ENCODE peak calls at places on chromosomes 12 and 14, in eight cellular contexts. O, R, F, W, Z, G, Q and C are unnamed samples.

GRCh38 chr14:22434901-22435565 is 154.0 kb downstream of the DAD1 start:
- DNase-seq in O (no peak), R (no peak), F (no peak), W (no peak), Z (no peak), G (no peak), Q (no peak), C (no peak)

GRCh38 chr12:47184813-47185212 is 105.1 kb upstream of the AMIGO2 start:
- DNase-seq in O (no peak), R (no peak), F (no peak), W (no peak), Z (no peak), G (no peak), Q (no peak), C (peak; percentile 19)

GRCh38 chr12:11724888-11725310 is 75.4 kb downstream of the ETV6 start:
- DNase-seq in O (no peak), R (no peak), F (peak; percentile 70), W (no peak), Z (no peak), G (no peak), Q (no peak), C (no peak)

GRCh38 chr14:80310950-80311349 is 99.6 kb upstream of the DIO2 start:
- DNase-seq in O (no peak), R (no peak), F (peak; percentile 47), W (no peak), Z (no peak), G (no peak), Q (no peak), C (no peak)

GRCh38 chr12:64186789-64187188 is 35.3 kb downstream of the KICS2 start:
- DNase-seq in O (no peak), R (no peak), F (no peak), W (no peak), Z (no peak), G (no peak), Q (no peak), C (no peak)

GRCh38 chr12:87384226-87384625 is 645.0 kb downstream of the C12orf50 start:
- DNase-seq in O (no peak), R (no peak), F (no peak), W (no peak), Z (no peak), G (no peak), Q (no peak), C (no peak)

GRCh38 chr14:50260511-50260910 is 29.1 kb upstream of the SOS2 start:
- DNase-seq in O (peak; percentile 27), R (no peak), F (peak; percentile 68), W (peak; percentile 9), Z (no peak), G (no peak), Q (no peak), C (no peak)

GRCh38 chr12:75444444-75445136 is 36.0 kb upstream of the GLIPR1 start:
- DNase-seq in O (no peak), R (no peak), F (peak; percentile 31), W (no peak), Z (no peak), G (no peak), Q (no peak), C (no peak)

GRCh38 chr12:79407671-79408622 is 282.8 kb downstream of the PAWR start:
- DNase-seq in O (peak; percentile 85), R (no peak), F (peak; percentile 94), W (no peak), Z (no peak), G (peak; percentile 65), Q (no peak), C (peak; percentile 77)

GRCh38 chr12:96720363-96720705 is 186.7 kb upstream of the NEDD1 start:
- DNase-seq in O (peak; percentile 35), R (no peak), F (peak; percentile 8), W (no peak), Z (no peak), G (no peak), Q (no peak), C (peak; percentile 20)

GRCh38 chr12:52441320-52441911 is 7.2 kb upstream of the KRT75 start:
- DNase-seq in O (peak; percentile 51), R (no peak), F (peak; percentile 73), W (no peak), Z (no peak), G (no peak), Q (no peak), C (peak; percentile 71)

GRCh38 chr14:75077794-75078193 is 8.4 kb downstream of the ZC2HC1C start:
- DNase-seq in O (no peak), R (no peak), F (no peak), W (no peak), Z (no peak), G (no peak), Q (no peak), C (no peak)

GRCh38 chr12:49636979-49637378 is 13.6 kb downstream of the PRPF40B start:
- DNase-seq in O (peak; percentile 65), R (peak; percentile 28), F (peak; percentile 78), W (peak; percentile 41), Z (no peak), G (peak; percentile 78), Q (no peak), C (peak; percentile 72)

GRCh38 chr12:110355080-110355479 is 48.4 kb downstream of the ANAPC7 start:
- DNase-seq in O (peak; percentile 46), R (no peak), F (no peak), W (peak; percentile 8), Z (no peak), G (no peak), Q (no peak), C (no peak)

GRCh38 chr12:118984206-118984943 is 3.0 kb downstream of the SRRM4 start:
- DNase-seq in O (no peak), R (no peak), F (no peak), W (no peak), Z (no peak), G (no peak), Q (no peak), C (no peak)

GRCh38 chr14:95025218-95025617 is 132.1 kb downstream of the DICER1 start:
- DNase-seq in O (no peak), R (no peak), F (no peak), W (no peak), Z (no peak), G (no peak), Q (no peak), C (no peak)

GRCh38 chr12:57019983-57020719 is 3.8 kb upstream of the TAC3 start:
- DNase-seq in O (no peak), R (no peak), F (no peak), W (no peak), Z (no peak), G (no peak), Q (no peak), C (no peak)

GRCh38 chr14:105841022-105842009 is 314.9 kb downstream of the TMEM121 start:
- DNase-seq in O (no peak), R (no peak), F (no peak), W (no peak), Z (no peak), G (peak; percentile 8), Q (no peak), C (no peak)
- H3K9me3 ChIP-seq in O (no peaks in the 10 kb centered on the region), R (no peaks in the 10 kb centered on the region), F (no peaks in the 10 kb centered on the region), W (no peaks in the 10 kb centered on the region), Z (no peaks in the 10 kb centered on the region), G (no peaks in the 10 kb centered on the region), Q (no peaks in the 10 kb centered on the region), C (no peaks in the 10 kb centered on the region)

DNA sequence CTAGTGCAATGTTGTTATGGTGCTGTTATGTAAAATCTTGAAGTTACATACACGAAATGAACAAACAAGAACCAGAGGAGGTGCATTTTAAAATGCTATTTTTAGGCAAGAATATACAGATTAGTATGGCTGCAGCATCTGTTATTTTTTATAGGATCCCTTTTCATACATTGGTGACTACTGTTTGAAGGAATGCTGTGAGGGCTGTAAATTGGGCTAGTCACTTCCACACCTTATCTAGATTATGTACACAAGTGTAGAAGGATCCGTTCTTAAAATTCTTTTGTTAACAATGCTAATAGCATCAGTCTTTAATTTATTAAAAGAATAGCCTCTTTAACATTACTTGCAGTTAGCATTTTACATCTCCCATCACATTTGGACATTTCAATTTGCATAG is 284.3 kb upstream of the MDGA2 start:
- DNase-seq in O (peak; percentile 28), R (no peak), F (no peak), W (no peak), Z (no peak), G (no peak), Q (no peak), C (peak; percentile 10)
- H3K4me3 ChIP-seq in O (no peak overlapping the region), R (no peak overlapping the region), F (no peak overlapping the region), W (no peak overlapping the region), Z (no peak overlapping the region), G (no peak overlapping the region), Q (no peak overlapping the region), C (no peak overlapping the region)

GRCh38 chr12:5988088-5988487 is 43.0 kb upstream of the ANO2 start:
- DNase-seq in O (no peak), R (no peak), F (no peak), W (no peak), Z (no peak), G (no peak), Q (no peak), C (no peak)

GRCh38 chr12:5987573-5987972 is 42.5 kb upstream of the ANO2 start:
- DNase-seq in O (no peak), R (no peak), F (no peak), W (no peak), Z (no peak), G (no peak), Q (no peak), C (no peak)

GRCh38 chr12:5985471-5985870 is 40.4 kb upstream of the ANO2 start:
- DNase-seq in O (no peak), R (no peak), F (no peak), W (no peak), Z (no peak), G (no peak), Q (no peak), C (no peak)

GRCh38 chr12:5988659-5989116 is 43.6 kb upstream of the ANO2 start:
- DNase-seq in O (peak; percentile 92), R (peak; percentile 45), F (peak; percentile 81), W (peak; percentile 58), Z (peak; percentile 77), G (peak; percentile 73), Q (peak; percentile 61), C (peak; percentile 91)

GRCh38 chr12:5984873-5985272 is 39.8 kb upstream of the ANO2 start:
- DNase-seq in O (no peak), R (no peak), F (no peak), W (no peak), Z (no peak), G (no peak), Q (no peak), C (no peak)
- H3K9me3 ChIP-seq in O (no peaks in the 10 kb centered on the region), R (no peaks in the 10 kb centered on the region), F (no peaks in the 10 kb centered on the region), W (no peaks in the 10 kb centered on the region), Z (no peaks in the 10 kb centered on the region), G (no peaks in the 10 kb centered on the region), Q (no peaks in the 10 kb centered on the region), C (no peaks in the 10 kb centered on the region)

DNA sequence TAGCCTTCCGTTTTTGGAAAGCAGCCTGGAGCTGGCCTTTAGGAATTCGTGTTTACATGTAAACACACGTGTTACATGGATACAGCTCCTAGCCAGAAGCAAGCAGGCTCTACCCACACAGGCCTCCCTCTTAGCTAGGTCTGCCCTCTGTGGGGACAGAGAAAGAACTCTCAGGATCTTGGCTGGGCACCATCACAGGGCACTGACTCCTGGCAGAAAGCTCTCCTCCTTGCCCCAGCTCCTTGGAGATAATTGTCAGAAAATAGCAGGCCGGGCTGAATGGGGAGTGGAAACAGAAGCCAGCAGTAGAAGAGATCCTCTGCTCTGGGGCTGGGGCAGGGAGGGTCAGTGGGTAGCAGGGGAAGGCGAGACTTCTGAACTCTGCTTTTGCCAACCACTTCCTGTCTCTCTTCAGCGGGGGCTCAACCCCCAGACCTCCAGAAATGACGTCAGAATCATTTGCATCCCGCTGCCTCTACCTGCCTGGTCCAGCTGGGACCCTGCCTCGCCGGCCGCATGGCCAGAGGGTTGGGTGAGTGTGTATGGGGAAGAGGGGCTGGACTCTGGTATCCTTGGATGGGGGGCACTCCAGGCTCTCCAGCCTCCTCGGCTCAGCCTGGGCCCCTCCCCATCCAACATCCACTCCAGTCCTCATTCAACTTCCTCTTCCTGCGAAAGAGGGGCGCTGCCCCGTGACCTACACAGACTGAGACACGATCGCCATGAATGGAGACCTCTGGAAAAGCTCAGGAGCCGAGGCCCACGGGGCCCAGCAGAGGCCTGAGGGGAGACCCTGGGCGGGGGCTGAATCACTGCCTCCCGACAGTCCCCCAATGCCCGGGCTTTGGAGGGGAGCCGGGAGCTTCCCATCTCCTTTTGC is 650 bp upstream of the HOXC4 start:
- DNase-seq in O (no peak), R (peak; percentile 21), F (no peak), W (no peak), Z (no peak), G (peak; percentile 50), Q (no peak), C (peak; percentile 51)
- H3K4me3 ChIP-seq in O (peak overlapping the region; percentile 38), R (peak overlapping the region; percentile 78), F (peak overlapping the region; percentile 19), W (peak overlapping the region; percentile 64), Z (peak overlapping the region; percentile 22), G (peak overlapping the region; percentile 34), Q (peak overlapping the region; percentile 49), C (peak overlapping the region; percentile 55)